ENCODE peak calls at places on chromosomes 3 and 15, in four cellular contexts. N is activated CD4-positive, alpha-beta T cell treated with anti-CD3 and anti-CD28 coated beads, Interleukin-2, amount 50 U/mL, for 48 hours; E is stimulated activated effector memory CD8-positive, alpha-beta T cell treated with anti-CD3 and anti-CD28 coated beads, Interleukin-12 subunit alpha, Interleukin-12 subunit beta, amount 100 ng/mL, for 72 hours; D is spleen. Z is an unnamed sample.

GRCh38 chr3:120364821-120365220 is 15.7 kb upstream of the LRRC58 start:
- DNase-seq in N (no peak), E (no peak), D (no peak), Z (no peak)

GRCh38 chr3:120161902-120162301 is 67.7 kb upstream of the GSK3B start:
- DNase-seq in N (no peak), E (no peak), D (no peak), Z (no peak)

GRCh38 chr3:73581134-73581846 is 43.5 kb downstream of the PDZRN3 start:
- DNase-seq in N (no peak), E (no peak), D (no peak), Z (no peak)

GRCh38 chr15:99130314-99130713 is 25.4 kb downstream of the SYNM start:
- DNase-seq in N (no peak), E (no peak), D (no peak), Z (no peak)

GRCh38 chr3:42264399-42265058 is 1.5 kb downstream of the CCK start:
- DNase-seq in N (no peak), E (no peak), D (no peak), Z (no peak)

GRCh38 chr15:39466428-39466827 is 114.5 kb upstream of the THBS1 start:
- DNase-seq in N (no peak), E (no peak), D (peak; percentile 71), Z (no peak)

GRCh38 chr15:100457201-100457600 is 71.5 kb downstream of the CERS3 start:
- DNase-seq in N (no peak), E (no peak), D (no peak), Z (no peak)

GRCh38 chr3:43490640-43491185 is 131.1 kb downstream of the ANO10 start:
- DNase-seq in N (no peak), E (no peak), D (no peak), Z (no peak)

GRCh38 chr3:139354661-139355060 is 10.8 kb downstream of the MRPS22 start:
- DNase-seq in N (no peak), E (no peak), D (no peak), Z (no peak)

GRCh38 chr3:14766428-14767244 is 52.1 kb upstream of the FGD5 start:
- DNase-seq in N (no peak), E (peak; percentile 46), D (peak; percentile 59), Z (no peak)

GRCh38 chr3:148280623-148281242 is 417.0 kb upstream of the AGTR1 start:
- DNase-seq in N (no peak), E (no peak), D (peak; percentile 68), Z (no peak)

GRCh38 chr3:85007195-85008094 is 48.7 kb downstream of the CADM2 start:
- DNase-seq in N (no peak), E (no peak), D (no peak), Z (no peak)

GRCh38 chr15:68492855-68493254 is 60.9 kb upstream of the ITGA11 start:
- DNase-seq in N (no peak), E (no peak), D (no peak), Z (no peak)

GRCh38 chr3:138114431-138114918 is 933 bp downstream of the DZIP1L start:
- DNase-seq in N (no peak), E (no peak), D (no peak), Z (no peak)

GRCh38 chr15:82995938-82996337 is 9.9 kb downstream of the RAMAC start:
- DNase-seq in N (no peak), E (no peak), D (no peak), Z (no peak)

GRCh38 chr3:189338366-189338765 is 166.6 kb downstream of the TPRG1 start:
- DNase-seq in N (no peak), E (no peak), D (no peak), Z (no peak)

GRCh38 chr3:46561951-46562350 is 4.2 kb downstream of the LRRC2 start:
- DNase-seq in N (no peak), E (no peak), D (no peak), Z (no peak)

GRCh38 chr3:99662838-99663570 is 24.6 kb downstream of the COL8A1 start:
- DNase-seq in N (no peak), E (no peak), D (no peak), Z (no peak)

GRCh38 chr3:128697336-128697735 is 28.6 kb upstream of the RAB7A start:
- DNase-seq in N (no peak), E (no peak), D (no peak), Z (no peak)